ENCODE peak calls at places on chromosomes 12 and 14, in seven cellular contexts. B is activated CD4-positive, alpha-beta memory T cell treated with anti-CD3 and anti-CD28 coated beads, Interleukin-2, amount 10 ng/mL, durations not matched to agents 7 days and 5 days; P is memory B cell; L is COR-L47; H is nephron progenitor cell; K is H4; M is stimulated activated naive CD4-positive, alpha-beta T cell. N is an unnamed sample.

GRCh38 chr14:24131549-24131966 is 1.1 kb downstream of the FITM1 start:
- DNase-seq in B (no peak), P (no peak), L (no peak), H (no peak), K (no peak), M (no peak), N (no peak)

GRCh38 chr14:67618617-67619063 is 1.1 kb upstream of the ARG2 start:
- DNase-seq in B (no peak), P (peak; percentile 58), L (peak; percentile 34), H (peak; percentile 18), K (peak; percentile 64), M (peak; percentile 67), N (peak; percentile 46)

GRCh38 chr14:100623961-100624360 is 36.7 kb upstream of the BEGAIN start:
- DNase-seq in B (no peak), P (no peak), L (no peak), H (no peak), K (no peak), M (no peak), N (no peak)

GRCh38 chr14:68320495-68320894 is 472.4 kb downstream of the ZFP36L1 start:
- DNase-seq in B (no peak), P (no peak), L (no peak), H (no peak), K (no peak), M (no peak), N (no peak)

GRCh38 chr14:38761033-38761432 is 342.0 kb downstream of the SEC23A start:
- DNase-seq in B (no peak), P (no peak), L (no peak), H (no peak), K (no peak), M (no peak), N (no peak)

GRCh38 chr14:69153848-69154208 is 909 bp upstream of the DCAF5 start:
- DNase-seq in B (no peak), P (no peak), L (no peak), H (peak; percentile 16), K (no peak), M (no peak), N (peak; percentile 85)

GRCh38 chr12:9112076-9112853 is 3.5 kb downstream of the A2M start:
- DNase-seq in B (no peak), P (no peak), L (no peak), H (no peak), K (no peak), M (no peak), N (no peak)

GRCh38 chr14:85535916-85536834 is 6.2 kb downstream of the FLRT2 start:
- DNase-seq in B (no peak), P (no peak), L (peak; percentile 11), H (no peak), K (peak; percentile 52), M (no peak), N (no peak)

GRCh38 chr12:15526033-15526432 is 203.7 kb downstream of the PTPRO start:
- DNase-seq in B (no peak), P (peak; percentile 52), L (no peak), H (no peak), K (no peak), M (no peak), N (no peak)

GRCh38 chr12:106898001-106898966 is 57.4 kb upstream of the TMEM263 start:
- DNase-seq in B (no peak), P (no peak), L (peak; percentile 11), H (peak; percentile 44), K (no peak), M (no peak), N (peak; percentile 84)

GRCh38 chr12:130817804-130818203 is 21.2 kb downstream of the STX2 start:
- DNase-seq in B (no peak), P (no peak), L (no peak), H (no peak), K (no peak), M (no peak), N (no peak)

GRCh38 chr12:112370156-112370555 is 12.1 kb downstream of the HECTD4 start:
- DNase-seq in B (no peak), P (no peak), L (no peak), H (no peak), K (no peak), M (no peak), N (no peak)

N was measured in NCI-H1417.